ENCODE peak calls at places on chromosomes 16 and 17, in ten cellular contexts. D is hepatocyte; A is HCT116; J is A673; Y is CD4-positive, alpha-beta T cell; H is PC-3; U is CD8-positive, alpha-beta T cell; V is mammary epithelial cell; N is cardiac muscle cell; Z is GM23338. E is an unnamed sample.

GRCh38 chr17:81690549-81690948 is 6.7 kb downstream of the HGS start:
- DNase-seq in D (no peak), A (no peak), J (no peak), Y (no peak), H (no peak), U (no peak), V (no peak), N (no peak), Z (no peak), E (no peak)

GRCh38 chr16:89958068-89958467 is 9.5 kb downstream of the DEF8 start:
- DNase-seq in D (no peak), A (peak; percentile 40), J (peak; percentile 62), Y (no peak), H (peak; percentile 33), U (no peak), V (no peak), N (peak; percentile 42), Z (peak; percentile 82), E (peak; percentile 29)

GRCh38 chr16:68422396-68422964 is 25.8 kb downstream of the SMPD3 start:
- DNase-seq in D (no peak), A (no peak), J (no peak), Y (no peak), H (no peak), U (no peak), V (no peak), N (no peak), Z (no peak), E (no peak)

GRCh38 chr16:80792031-80792430 is 12.4 kb downstream of the CDYL2 start:
- DNase-seq in D (no peak), A (no peak), J (no peak), Y (no peak), H (no peak), U (no peak), V (no peak), N (no peak), Z (peak; percentile 5), E (no peak)

GRCh38 chr17:81196505-81197408 is 26.0 kb downstream of the CEP131 start:
- DNase-seq in D (no peak), A (no peak), J (no peak), Y (no peak), H (no peak), U (no peak), V (no peak), N (no peak), Z (no peak), E (no peak)

GRCh38 chr17:44917456-44917855 is 2.2 kb upstream of the GFAP start:
- DNase-seq in D (no peak), A (no peak), J (no peak), Y (no peak), H (no peak), U (no peak), V (no peak), N (no peak), Z (no peak), E (no peak)

GRCh38 chr17:83125515-83126274 is 46.3 kb downstream of the METRNL start:
- DNase-seq in D (no peak), A (no peak), J (no peak), Y (no peak), H (no peak), U (no peak), V (peak; percentile 33), N (no peak), Z (no peak), E (no peak)

GRCh38 chr17:27778193-27778592 is 22.1 kb downstream of the NOS2 start:
- DNase-seq in D (no peak), A (no peak), J (no peak), Y (no peak), H (peak; percentile 38), U (no peak), V (peak; percentile 81), N (no peak), Z (no peak), E (no peak)

GRCh38 chr16:4010225-4011158 is 105.8 kb downstream of the ADCY9 start:
- DNase-seq in D (no peak), A (no peak), J (no peak), Y (no peak), H (no peak), U (no peak), V (no peak), N (no peak), Z (no peak), E (no peak)

GRCh38 chr17:43536236-43537088 is 9.7 kb downstream of the ETV4 start:
- DNase-seq in D (no peak), A (no peak), J (peak; percentile 85), Y (no peak), H (peak; percentile 43), U (no peak), V (peak; percentile 14), N (no peak), Z (peak; percentile 27), E (no peak)

GRCh38 chr17:4789951-4790704 is 1.4 kb downstream of the GLTPD2 start:
- DNase-seq in D (peak; percentile 94), A (peak; percentile 88), J (peak; percentile 84), Y (peak; percentile 74), H (peak; percentile 78), U (peak; percentile 54), V (peak; percentile 96), N (peak; percentile 91), Z (peak; percentile 79), E (peak; percentile 88)

GRCh38 chr17:7523033-7523432 is 25.8 kb upstream of the TNFSF12 start:
- DNase-seq in D (no peak), A (peak; percentile 8), J (peak; percentile 68), Y (peak; percentile 44), H (peak; percentile 3), U (no peak), V (no peak), N (no peak), Z (peak; percentile 94), E (peak; percentile 11)

GRCh38 chr16:83615553-83615952 is 192.2 kb upstream of the HSBP1 start:
- DNase-seq in D (no peak), A (no peak), J (no peak), Y (no peak), H (no peak), U (no peak), V (no peak), N (no peak), Z (no peak), E (no peak)

GRCh38 chr16:67537270-67537635 is 8.6 kb downstream of the RIPOR1 start:
- DNase-seq in D (peak; percentile 81), A (no peak), J (no peak), Y (peak; percentile 49), H (no peak), U (no peak), V (no peak), N (peak; percentile 43), Z (peak; percentile 69), E (no peak)

GRCh38 chr17:496761-497586 is 144.4 kb upstream of the RPH3AL start:
- DNase-seq in D (no peak), A (no peak), J (no peak), Y (no peak), H (no peak), U (no peak), V (no peak), N (no peak), Z (no peak), E (no peak)

GRCh38 chr16:24166684-24167083 is 89.5 kb upstream of the CACNG3 start:
- DNase-seq in D (no peak), A (no peak), J (no peak), Y (no peak), H (no peak), U (no peak), V (no peak), N (no peak), Z (no peak), E (no peak)
- TF ChIP-seq CTCF in D (no peak), A (no peak), J (no peak), Y (no peak), H (no peak), U (no peak), V (no peak), N (no peak), Z (no peak), E (no peak)

DNA sequence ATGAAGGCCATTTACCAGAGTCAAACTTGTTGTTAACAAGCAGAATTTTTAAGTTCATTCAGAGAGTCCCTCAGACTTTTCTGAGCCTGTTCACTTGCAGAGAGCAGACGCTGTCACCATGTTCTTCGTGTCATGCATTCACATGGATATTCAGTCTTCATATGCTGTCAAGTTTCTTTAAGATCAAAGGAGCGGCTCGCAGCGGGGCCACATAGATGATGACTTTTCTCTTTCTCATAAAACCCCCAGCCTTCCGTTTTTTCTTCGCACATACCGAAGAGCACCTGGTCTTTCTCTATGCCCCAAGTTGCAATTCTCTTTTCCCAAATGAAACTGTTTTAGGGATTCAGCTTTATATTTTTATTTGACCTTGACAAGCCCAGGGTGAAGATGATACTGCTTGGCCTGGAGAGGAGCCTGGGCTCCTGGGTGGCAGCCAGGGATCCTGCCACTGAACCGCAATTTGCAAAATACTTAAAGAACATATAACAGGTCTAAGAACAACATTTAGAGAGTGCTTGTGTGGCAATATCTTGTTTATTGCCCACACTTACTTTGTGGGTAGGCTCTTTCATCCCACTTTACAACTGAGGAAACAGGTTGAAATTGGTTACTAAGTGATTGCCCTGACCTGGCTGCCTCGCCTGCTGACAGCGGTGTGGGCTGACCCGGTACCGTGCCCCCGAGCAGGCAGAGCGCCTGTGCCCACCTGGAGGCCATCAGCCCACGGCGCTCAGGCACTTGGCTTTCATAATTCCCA is 22.9 kb downstream of the SEC14L1 start:
- DNase-seq in D (no peak), A (no peak), J (no peak), Y (no peak), H (no peak), U (no peak), V (no peak), N (no peak), Z (no peak), E (no peak)
- H3K27me3 ChIP-seq in D (no peaks in the 10 kb centered on the region), A (no peaks in the 10 kb centered on the region), J (no peaks in the 10 kb centered on the region), Y (no peaks in the 10 kb centered on the region), H (no peaks in the 10 kb centered on the region), U (no peaks in the 10 kb centered on the region), V (no peaks in the 10 kb centered on the region), N (no peaks in the 10 kb centered on the region), Z (no peaks in the 10 kb centered on the region), E (no peaks in the 10 kb centered on the region)

GRCh38 chr16:86306811-86307517 is 203.4 kb upstream of the FOXF1 start:
- DNase-seq in D (no peak), A (no peak), J (no peak), Y (no peak), H (no peak), U (no peak), V (peak; percentile 56), N (no peak), Z (no peak), E (no peak)
- H3K27ac ChIP-seq in D (peak overlapping the region; percentile 86), A (no peak overlapping the region), J (no peak overlapping the region), Y (no peak overlapping the region), H (no peak overlapping the region), U (no peak overlapping the region), V (peak overlapping the region; percentile 16), N (no peak overlapping the region), Z (no peak overlapping the region), E (no peak overlapping the region)

DNA sequence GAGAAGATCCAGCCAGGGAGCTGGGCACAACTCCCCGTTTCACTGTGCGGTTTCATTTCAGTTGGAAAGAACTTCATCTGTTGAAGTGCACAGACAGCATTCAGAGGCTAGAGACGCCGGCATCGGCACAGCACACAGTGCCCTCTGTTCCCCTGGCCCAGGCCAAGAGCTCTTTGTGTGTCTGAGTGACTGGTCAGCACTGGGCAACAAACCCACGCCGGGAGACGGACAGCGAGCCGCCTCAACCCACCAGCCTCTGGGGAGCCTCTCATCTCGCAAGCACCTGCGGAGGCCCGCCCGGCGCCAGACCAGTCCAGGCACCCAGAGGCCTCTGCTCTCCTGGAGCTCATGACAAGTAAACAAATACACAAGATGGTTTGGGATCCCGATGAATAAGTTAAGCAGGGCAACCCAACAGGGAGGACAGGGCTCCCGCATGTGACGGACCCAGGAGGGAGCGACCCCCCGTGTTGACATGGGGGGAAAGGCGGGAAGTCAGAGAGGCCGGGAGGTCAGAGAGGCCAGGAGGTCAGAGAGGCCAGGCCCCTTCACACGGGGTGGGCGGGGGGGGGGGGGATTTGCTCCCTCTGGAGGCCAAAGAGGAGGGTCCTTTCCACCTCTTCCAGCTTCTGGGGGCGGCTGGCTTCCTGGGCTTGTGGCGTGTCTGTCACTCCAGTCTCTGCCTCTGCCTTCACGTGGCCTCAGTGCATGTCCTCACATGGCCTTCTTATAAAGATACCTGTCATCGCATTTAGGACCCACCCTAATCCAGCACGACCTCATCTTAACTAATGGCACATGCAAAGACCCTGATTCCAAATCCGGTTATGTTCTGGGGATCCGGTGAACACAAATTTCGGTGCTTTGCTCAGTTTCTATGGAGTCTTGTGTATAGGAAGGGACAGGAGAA is 25.8 kb upstream of the KLHDC4 start:
- DNase-seq in D (no peak), A (no peak), J (no peak), Y (no peak), H (no peak), U (no peak), V (no peak), N (no peak), Z (no peak), E (peak; percentile 69)
- TF ChIP-seq CTCF in D (no peak), A (no peak), J (no peak), Y (no peak), H (no peak), U (no peak), V (no peak), N (no peak), Z (no peak), E (no peak)

E was measured in WERI-Rb-1.